ENCODE peak calls at places on chromosomes 2 and 18, in six cellular contexts. One of them, this sample, is unnamed.

GRCh38 chr2:121192576-121192975 is 92.4 kb downstream of the TFCP2L1 start:
- DNase-seq in heart left ventricle: no peak
- DNase-seq in coronary artery: no peak
- DNase-seq in HCT116: no peak
- DNase-seq in cardiac muscle cell: no peak
- DNase-seq in CD8-positive, alpha-beta T cell: no peak
- DNase-seq in this sample: no peak

GRCh38 chr2:235098736-235099494 is 147.1 kb downstream of the SH3BP4 start:
- DNase-seq in heart left ventricle: no peak
- DNase-seq in coronary artery: no peak
- DNase-seq in HCT116: no peak
- DNase-seq in cardiac muscle cell: no peak
- DNase-seq in CD8-positive, alpha-beta T cell: no peak
- DNase-seq in this sample: no peak

GRCh38 chr2:192148241-192148619 is 46.5 kb downstream of the TMEFF2 start:
- DNase-seq in heart left ventricle: no peak
- DNase-seq in coronary artery: no peak
- DNase-seq in HCT116: no peak
- DNase-seq in cardiac muscle cell: no peak
- DNase-seq in CD8-positive, alpha-beta T cell: no peak
- DNase-seq in this sample: no peak

GRCh38 chr2:17311771-17312511 is 206.3 kb downstream of the RAD51AP2 start:
- DNase-seq in heart left ventricle: no peak
- DNase-seq in coronary artery: no peak
- DNase-seq in HCT116: no peak
- DNase-seq in cardiac muscle cell: no peak
- DNase-seq in CD8-positive, alpha-beta T cell: no peak
- DNase-seq in this sample: no peak

GRCh38 chr18:79625924-79626561 is 53.6 kb upstream of the CTDP1 start:
- DNase-seq in heart left ventricle: peak; percentile 22
- DNase-seq in coronary artery: no peak
- DNase-seq in HCT116: no peak
- DNase-seq in cardiac muscle cell: no peak
- DNase-seq in CD8-positive, alpha-beta T cell: no peak
- DNase-seq in this sample: no peak

GRCh38 chr2:173148520-173148919 is 72.9 kb downstream of the MAP3K20 start:
- DNase-seq in heart left ventricle: no peak
- DNase-seq in coronary artery: no peak
- DNase-seq in HCT116: no peak
- DNase-seq in cardiac muscle cell: no peak
- DNase-seq in CD8-positive, alpha-beta T cell: no peak
- DNase-seq in this sample: no peak

GRCh38 chr2:212052412-212053159 is 486.0 kb downstream of the ERBB4 start:
- DNase-seq in heart left ventricle: no peak
- DNase-seq in coronary artery: no peak
- DNase-seq in HCT116: no peak
- DNase-seq in cardiac muscle cell: no peak
- DNase-seq in CD8-positive, alpha-beta T cell: no peak
- DNase-seq in this sample: no peak

GRCh38 chr2:24489942-24490673 is 946 bp upstream of the NCOA1 start:
- DNase-seq in heart left ventricle: no peak
- DNase-seq in coronary artery: no peak
- DNase-seq in HCT116: no peak
- DNase-seq in cardiac muscle cell: peak; percentile 21
- DNase-seq in CD8-positive, alpha-beta T cell: no peak
- DNase-seq in this sample: no peak

GRCh38 chr2:28716265-28716865 is 35.3 kb upstream of the PPP1CB start:
- DNase-seq in heart left ventricle: peak; percentile 30
- DNase-seq in coronary artery: peak; percentile 80
- DNase-seq in HCT116: peak; percentile 64
- DNase-seq in cardiac muscle cell: no peak
- DNase-seq in CD8-positive, alpha-beta T cell: no peak
- DNase-seq in this sample: no peak

GRCh38 chr2:26401739-26402541 is at the start of gene DRC1:
- DNase-seq in heart left ventricle: peak; percentile 77
- DNase-seq in coronary artery: no peak
- DNase-seq in HCT116: no peak
- DNase-seq in cardiac muscle cell: peak; percentile 92
- DNase-seq in CD8-positive, alpha-beta T cell: no peak
- DNase-seq in this sample: peak; percentile 54

GRCh38 chr2:40197121-40197520 is 254.8 kb downstream of the SLC8A1 start:
- DNase-seq in heart left ventricle: no peak
- DNase-seq in coronary artery: no peak
- DNase-seq in HCT116: no peak
- DNase-seq in cardiac muscle cell: no peak
- DNase-seq in CD8-positive, alpha-beta T cell: no peak
- DNase-seq in this sample: peak; percentile 12

GRCh38 chr18:65091737-65092329 is 659.0 kb upstream of the CDH7 start:
- DNase-seq in heart left ventricle: no peak
- DNase-seq in coronary artery: no peak
- DNase-seq in HCT116: no peak
- DNase-seq in cardiac muscle cell: peak; percentile 65
- DNase-seq in CD8-positive, alpha-beta T cell: no peak
- DNase-seq in this sample: no peak

GRCh38 chr2:95059656-95060370 is 34.3 kb downstream of the MAL start:
- DNase-seq in heart left ventricle: no peak
- DNase-seq in coronary artery: peak; percentile 38
- DNase-seq in HCT116: no peak
- DNase-seq in cardiac muscle cell: no peak
- DNase-seq in CD8-positive, alpha-beta T cell: no peak
- DNase-seq in this sample: no peak

DNA sequence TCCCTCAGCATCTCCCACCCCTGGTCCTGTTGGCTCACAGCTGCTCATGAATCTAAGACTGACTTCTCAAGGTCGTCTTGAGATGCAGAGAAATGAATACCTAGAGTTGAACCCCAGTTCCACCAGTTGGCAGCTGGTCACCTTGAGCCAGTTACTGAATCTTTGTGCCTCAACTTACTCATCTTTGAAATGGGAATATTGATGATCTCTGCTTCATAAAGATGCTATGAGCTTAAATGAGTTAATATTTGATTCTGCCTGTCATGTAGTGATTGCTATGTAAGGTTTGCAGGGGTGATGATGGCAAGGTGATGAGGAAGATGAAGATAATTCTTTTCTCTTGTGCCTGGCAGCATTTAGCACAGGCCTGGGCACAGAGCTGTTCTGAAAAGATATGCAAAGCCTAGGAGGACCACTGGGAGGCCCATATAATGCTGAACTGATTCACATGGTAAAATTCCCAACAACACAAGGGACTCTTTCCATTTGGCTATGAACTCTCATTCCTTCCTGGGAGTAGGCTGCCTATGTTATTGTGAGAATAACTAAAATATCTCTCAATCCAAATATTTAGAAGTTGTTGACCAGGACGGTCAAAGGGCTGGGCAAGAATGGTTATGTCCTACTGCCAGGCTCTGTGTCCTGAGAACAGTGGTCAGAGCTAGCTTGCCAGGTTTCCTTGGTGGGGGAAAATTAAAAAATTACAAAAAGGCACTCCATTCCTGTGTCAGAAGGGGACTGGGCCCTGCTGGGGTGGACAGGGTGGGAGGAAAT is 70.9 kb downstream of the APOB start:
- DNase-seq in heart left ventricle: no peak
- DNase-seq in coronary artery: no peak
- DNase-seq in HCT116: no peak
- DNase-seq in cardiac muscle cell: no peak
- DNase-seq in CD8-positive, alpha-beta T cell: no peak
- DNase-seq in this sample: no peak
- H3K27ac ChIP-seq in heart left ventricle: no peak overlapping the region
- H3K27ac ChIP-seq in coronary artery: peak overlapping the region; percentile 85
- H3K27ac ChIP-seq in HCT116: no peak overlapping the region
- H3K27ac ChIP-seq in cardiac muscle cell: no peak overlapping the region
- H3K27ac ChIP-seq in CD8-positive, alpha-beta T cell: no peak overlapping the region
- H3K27ac ChIP-seq in this sample: no peak overlapping the region

GRCh38 chr2:218815244-218815637 is 16.4 kb downstream of the PRKAG3 start:
- DNase-seq in heart left ventricle: no peak
- DNase-seq in coronary artery: no peak
- DNase-seq in HCT116: no peak
- DNase-seq in cardiac muscle cell: no peak
- DNase-seq in CD8-positive, alpha-beta T cell: no peak
- DNase-seq in this sample: no peak
- H3K27ac ChIP-seq in heart left ventricle: no peak overlapping the region
- H3K27ac ChIP-seq in coronary artery: no peak overlapping the region
- H3K27ac ChIP-seq in HCT116: no peak overlapping the region
- H3K27ac ChIP-seq in cardiac muscle cell: no peak overlapping the region
- H3K27ac ChIP-seq in CD8-positive, alpha-beta T cell: no peak overlapping the region
- H3K27ac ChIP-seq in this sample: no peak overlapping the region

DNA sequence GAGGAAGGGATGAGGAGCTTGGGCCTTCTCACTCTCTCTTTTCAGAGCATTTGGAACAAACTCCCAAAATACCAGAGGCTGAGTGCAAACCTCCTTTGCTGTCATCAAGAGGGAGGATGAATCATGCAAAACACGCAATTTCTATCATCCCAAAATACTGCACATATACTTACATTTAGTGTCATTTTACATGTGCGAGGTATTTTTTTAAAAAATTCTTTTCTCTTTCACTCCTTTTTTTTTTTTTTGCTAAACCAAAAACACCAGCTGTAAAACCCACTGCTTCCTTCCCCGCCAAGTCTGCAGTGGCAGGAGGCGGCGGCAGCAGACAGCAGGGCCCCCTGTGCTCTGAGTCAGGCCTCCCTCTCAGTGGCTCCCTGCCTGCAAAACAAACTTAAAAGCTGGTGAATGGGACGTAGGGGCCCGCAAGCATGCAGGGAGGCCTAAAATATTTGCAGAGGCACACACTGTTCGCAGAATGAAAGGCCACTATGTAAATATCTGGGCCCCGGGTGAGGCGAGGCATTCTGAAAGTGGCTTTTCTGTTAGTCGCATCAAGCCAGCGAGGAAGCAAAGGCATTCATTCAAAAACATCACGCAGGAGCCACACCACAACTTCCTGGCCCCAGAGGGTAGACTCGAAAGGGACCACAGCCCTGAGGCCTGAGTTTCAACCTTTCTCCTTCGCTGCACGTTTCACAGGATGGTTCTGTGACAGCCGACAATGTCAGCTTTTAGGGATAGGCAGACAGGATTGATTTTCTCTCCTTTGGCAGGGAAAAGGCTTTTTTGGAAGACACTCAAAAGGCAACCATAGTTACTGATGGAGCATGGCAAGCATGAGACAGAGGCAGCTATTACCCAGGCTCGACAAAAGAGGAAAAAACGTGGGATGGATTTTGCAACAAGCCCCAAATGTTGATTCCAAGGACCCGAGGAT is 73.4 kb downstream of the ACTR2 start:
- DNase-seq in heart left ventricle: peak; percentile 60
- DNase-seq in coronary artery: peak; percentile 78
- DNase-seq in HCT116: no peak
- DNase-seq in cardiac muscle cell: peak; percentile 25
- DNase-seq in CD8-positive, alpha-beta T cell: peak; percentile 87
- DNase-seq in this sample: peak; percentile 36
- H3K27ac ChIP-seq in heart left ventricle: peak overlapping the region; percentile 11
- H3K27ac ChIP-seq in coronary artery: peak overlapping the region; percentile 89
- H3K27ac ChIP-seq in HCT116: no peak overlapping the region
- H3K27ac ChIP-seq in cardiac muscle cell: no peak overlapping the region
- H3K27ac ChIP-seq in CD8-positive, alpha-beta T cell: peak overlapping the region; percentile 3
- H3K27ac ChIP-seq in this sample: peak overlapping the region; percentile 83

GRCh38 chr2:43228341-43228751 is 1.9 kb upstream of the ZFP36L2 start:
- DNase-seq in heart left ventricle: no peak
- DNase-seq in coronary artery: no peak
- DNase-seq in HCT116: no peak
- DNase-seq in cardiac muscle cell: no peak
- DNase-seq in CD8-positive, alpha-beta T cell: no peak
- DNase-seq in this sample: no peak
- H3K27ac ChIP-seq in heart left ventricle: peak overlapping the region; percentile 99
- H3K27ac ChIP-seq in coronary artery: peak overlapping the region; percentile 98
- H3K27ac ChIP-seq in HCT116: peak overlapping the region; percentile 93
- H3K27ac ChIP-seq in cardiac muscle cell: no peak overlapping the region
- H3K27ac ChIP-seq in CD8-positive, alpha-beta T cell: peak overlapping the region; percentile 92
- H3K27ac ChIP-seq in this sample: peak overlapping the region; percentile 98

DNA sequence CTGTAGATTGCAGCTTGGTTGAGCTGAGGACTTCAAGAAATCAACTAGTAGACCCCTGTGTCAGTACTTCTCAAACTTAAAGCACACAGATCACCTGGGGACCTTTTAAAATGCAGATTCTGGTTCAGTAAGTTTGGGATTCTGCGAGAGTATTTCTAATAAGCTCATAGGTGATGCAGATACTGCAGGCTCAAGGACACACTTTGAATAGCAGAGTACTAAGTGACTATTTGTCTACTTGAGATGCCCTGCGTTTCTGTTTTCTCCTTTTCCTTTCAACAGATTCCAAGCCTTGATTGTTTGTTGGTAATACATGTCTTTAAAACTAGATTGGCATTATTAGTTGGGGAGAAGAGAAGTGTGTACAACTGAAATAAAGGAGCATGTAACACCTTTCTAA is 6.7 kb downstream of the MIB1 start:
- DNase-seq in heart left ventricle: no peak
- DNase-seq in coronary artery: no peak
- DNase-seq in HCT116: no peak
- DNase-seq in cardiac muscle cell: no peak
- DNase-seq in CD8-positive, alpha-beta T cell: no peak
- DNase-seq in this sample: no peak
- H3K27ac ChIP-seq in heart left ventricle: no peak overlapping the region
- H3K27ac ChIP-seq in coronary artery: no peak overlapping the region
- H3K27ac ChIP-seq in HCT116: no peak overlapping the region
- H3K27ac ChIP-seq in cardiac muscle cell: no peak overlapping the region
- H3K27ac ChIP-seq in CD8-positive, alpha-beta T cell: no peak overlapping the region
- H3K27ac ChIP-seq in this sample: no peak overlapping the region

GRCh38 chr2:46854260-46854659 is 61.3 kb downstream of the MCFD2 start:
- DNase-seq in heart left ventricle: no peak
- DNase-seq in coronary artery: no peak
- DNase-seq in HCT116: no peak
- DNase-seq in cardiac muscle cell: no peak
- DNase-seq in CD8-positive, alpha-beta T cell: no peak
- DNase-seq in this sample: no peak
- H3K27ac ChIP-seq in heart left ventricle: peak overlapping the region; percentile 90
- H3K27ac ChIP-seq in coronary artery: peak overlapping the region; percentile 86
- H3K27ac ChIP-seq in HCT116: peak overlapping the region; percentile 95
- H3K27ac ChIP-seq in cardiac muscle cell: no peak overlapping the region
- H3K27ac ChIP-seq in CD8-positive, alpha-beta T cell: no peak overlapping the region
- H3K27ac ChIP-seq in this sample: no peak overlapping the region

DNA sequence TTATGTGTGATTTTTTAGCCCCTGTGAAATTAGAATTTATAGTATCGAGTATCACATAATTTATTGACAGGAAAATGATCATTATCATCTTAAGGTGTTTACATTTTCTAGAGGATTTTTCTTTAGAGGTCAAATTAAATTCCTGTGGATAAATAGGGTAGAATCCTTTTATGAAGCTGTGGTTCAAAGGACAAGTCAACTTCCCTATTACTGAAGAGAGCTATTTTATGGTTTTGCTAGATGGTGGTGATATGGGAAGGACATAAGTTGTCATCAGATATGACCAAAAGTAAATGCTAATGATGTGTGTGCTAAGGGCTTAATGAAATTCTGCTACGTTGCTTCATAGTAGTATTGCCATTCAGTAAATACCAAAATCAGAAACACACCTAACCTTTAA is 80.1 kb downstream of the EML4 start:
- DNase-seq in heart left ventricle: no peak
- DNase-seq in coronary artery: no peak
- DNase-seq in HCT116: no peak
- DNase-seq in cardiac muscle cell: no peak
- DNase-seq in CD8-positive, alpha-beta T cell: no peak
- DNase-seq in this sample: no peak
- H3K27ac ChIP-seq in heart left ventricle: no peak overlapping the region
- H3K27ac ChIP-seq in coronary artery: no peak overlapping the region
- H3K27ac ChIP-seq in HCT116: no peak overlapping the region
- H3K27ac ChIP-seq in cardiac muscle cell: peak overlapping the region; percentile 77
- H3K27ac ChIP-seq in CD8-positive, alpha-beta T cell: no peak overlapping the region
- H3K27ac ChIP-seq in this sample: no peak overlapping the region